ENCODE peak calls at places on chromosome 13, in five cellular contexts. U, V, A, W and Y are unnamed samples.

GRCh38 chr13:79228972-79229371 is 177.1 kb downstream of the RBM26 start:
- DNase-seq in U (no peak), V (no peak), A (no peak), W (no peak), Y (no peak)

GRCh38 chr13:98089826-98090225 is 53.1 kb upstream of the FARP1 start:
- DNase-seq in U (no peak), V (no peak), A (no peak), W (no peak), Y (no peak)

GRCh38 chr13:44514278-44514677 is 61.9 kb downstream of the TSC22D1 start:
- DNase-seq in U (no peak), V (no peak), A (no peak), W (no peak), Y (no peak)

GRCh38 chr13:43348397-43348796 is 325.0 kb downstream of the DNAJC15 start:
- DNase-seq in U (peak; percentile 56), V (no peak), A (no peak), W (no peak), Y (no peak)

GRCh38 chr13:99686157-99686572 is 184.9 kb downstream of the TM9SF2 start:
- DNase-seq in U (no peak), V (peak; percentile 53), A (peak; percentile 13), W (no peak), Y (no peak)

GRCh38 chr13:86051134-86052103 is 252.2 kb upstream of the SLITRK6 start:
- DNase-seq in U (no peak), V (no peak), A (no peak), W (no peak), Y (no peak)

GRCh38 chr13:22926176-22927007 is 254.4 kb upstream of the SGCG start:
- DNase-seq in U (no peak), V (peak; percentile 82), A (peak; percentile 87), W (no peak), Y (peak; percentile 85)

GRCh38 chr13:114054269-114054668 is 78.2 kb downstream of the RASA3 start:
- DNase-seq in U (no peak), V (no peak), A (peak; percentile 89), W (no peak), Y (no peak)

GRCh38 chr13:113151745-113152707 is 6.4 kb upstream of the PROZ start:
- DNase-seq in U (peak; percentile 58), V (no peak), A (no peak), W (no peak), Y (no peak)

GRCh38 chr13:111622051-111622531 is 301.6 kb downstream of the TEX29 start:
- DNase-seq in U (no peak), V (no peak), A (no peak), W (no peak), Y (no peak)

GRCh38 chr13:44058586-44059238 is 179.0 kb downstream of the LACC1 start:
- DNase-seq in U (no peak), V (no peak), A (no peak), W (no peak), Y (no peak)

GRCh38 chr13:90302113-90302512 is 1045.4 kb upstream of the MIR17HG start:
- DNase-seq in U (no peak), V (no peak), A (no peak), W (no peak), Y (no peak)

GRCh38 chr13:67069117-67069767 is 160.9 kb downstream of the PCDH9 start:
- DNase-seq in U (no peak), V (no peak), A (no peak), W (no peak), Y (no peak)

GRCh38 chr13:111598751-111599150 is 278.3 kb downstream of the TEX29 start:
- DNase-seq in U (no peak), V (no peak), A (no peak), W (no peak), Y (no peak)

GRCh38 chr13:67238277-67238859 is 8.2 kb upstream of the PCDH9 start:
- DNase-seq in U (peak; percentile 13), V (no peak), A (peak; percentile 11), W (peak; percentile 60), Y (no peak)

GRCh38 chr13:22055259-22055658 is 384.4 kb downstream of the FGF9 start:
- DNase-seq in U (no peak), V (no peak), A (no peak), W (no peak), Y (no peak)

GRCh38 chr13:25654332-25654731 is 282.6 kb downstream of the ATP8A2 start:
- DNase-seq in U (no peak), V (no peak), A (no peak), W (no peak), Y (no peak)

GRCh38 chr13:98769736-98770135 is 17.3 kb upstream of the SLC15A1 start:
- DNase-seq in U (no peak), V (no peak), A (no peak), W (no peak), Y (no peak)

GRCh38 chr13:100473493-100474044 is 115.0 kb downstream of the GGACT start:
- DNase-seq in U (no peak), V (no peak), A (no peak), W (no peak), Y (no peak)

GRCh38 chr13:73090116-73090811 is 31.5 kb downstream of the KLF5 start:
- DNase-seq in U (peak; percentile 16), V (no peak), A (peak; percentile 15), W (no peak), Y (no peak)

GRCh38 chr13:23744315-23744714 is 144.9 kb downstream of the MIPEP start:
- DNase-seq in U (no peak), V (no peak), A (no peak), W (no peak), Y (no peak)

GRCh38 chr13:48505597-48506091 is 27.2 kb downstream of the RCBTB2 start:
- DNase-seq in U (peak; percentile 78), V (no peak), A (no peak), W (peak; percentile 88), Y (no peak)

GRCh38 chr13:24097667-24098066 is 62.9 kb upstream of the SPATA13 start:
- DNase-seq in U (no peak), V (no peak), A (no peak), W (no peak), Y (no peak)

GRCh38 chr13:30679483-30680330 is 55.6 kb upstream of the ALOX5AP start:
- DNase-seq in U (peak; percentile 35), V (no peak), A (no peak), W (peak; percentile 69), Y (no peak)

GRCh38 chr13:104534847-104535246 is 1468.6 kb upstream of the SLC10A2 start:
- DNase-seq in U (no peak), V (no peak), A (no peak), W (peak; percentile 0), Y (no peak)

GRCh38 chr13:93244141-93244917 is 17.7 kb downstream of the GPC6 start:
- DNase-seq in U (peak; percentile 41), V (no peak), A (no peak), W (no peak), Y (no peak)

GRCh38 chr13:99215466-99215865 is 14.8 kb downstream of the UBAC2 start:
- DNase-seq in U (no peak), V (no peak), A (no peak), W (no peak), Y (no peak)

GRCh38 chr13:113948034-113948742 is 25.7 kb downstream of the C13orf46 start:
- DNase-seq in U (no peak), V (peak; percentile 8), A (no peak), W (peak; percentile 23), Y (no peak)

GRCh38 chr13:79423801-79424642 is 18.0 kb upstream of the RBM26 start:
- DNase-seq in U (peak; percentile 51), V (no peak), A (peak; percentile 14), W (peak; percentile 54), Y (no peak)

GRCh38 chr13:42594577-42595571 is 20.9 kb downstream of the TNFSF11 start:
- DNase-seq in U (peak; percentile 40), V (no peak), A (peak; percentile 57), W (peak; percentile 71), Y (no peak)

GRCh38 chr13:73464758-73465628 is 406.2 kb downstream of the KLF5 start:
- DNase-seq in U (no peak), V (no peak), A (peak; percentile 13), W (no peak), Y (no peak)

DNA sequence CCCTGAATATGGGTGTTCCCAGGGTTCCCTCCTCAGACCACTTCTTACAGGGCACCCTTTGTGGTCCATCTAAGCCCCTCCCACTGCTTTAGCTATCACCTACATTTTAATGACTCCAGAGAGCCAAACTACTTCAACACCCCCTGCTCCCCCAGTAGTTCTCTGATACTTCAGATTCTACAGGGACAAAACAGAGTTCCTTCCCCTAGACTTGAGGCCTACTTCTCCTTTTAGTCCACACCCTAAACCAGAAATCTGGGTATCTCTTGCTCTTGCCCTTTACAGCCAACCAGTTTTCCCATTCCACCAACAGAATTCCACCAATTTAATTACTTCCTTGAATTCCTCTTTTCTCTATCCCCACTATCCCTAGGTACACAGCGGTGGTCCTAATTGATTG is 107.2 kb downstream of the KCNRG start:
- DNase-seq in U (no peak), V (no peak), A (peak; percentile 10), W (peak; percentile 32), Y (no peak)
- H3K4me3 ChIP-seq in U (no peak overlapping the region), V (peak overlapping the region; percentile 100), A (no peak overlapping the region), W (peak overlapping the region; percentile 81), Y (no peak overlapping the region)

GRCh38 chr13:19184176-19184575 is 2.6 kb upstream of the TUBA3C start:
- DNase-seq in U (no peak), V (no peak), A (no peak), W (no peak), Y (no peak)
- H3K9me3 ChIP-seq in U (no peaks in the 10 kb centered on the region), V (no peaks in the 10 kb centered on the region), A (no peaks in the 10 kb centered on the region), W (no peaks in the 10 kb centered on the region), Y (no peaks in the 10 kb centered on the region)

DNA sequence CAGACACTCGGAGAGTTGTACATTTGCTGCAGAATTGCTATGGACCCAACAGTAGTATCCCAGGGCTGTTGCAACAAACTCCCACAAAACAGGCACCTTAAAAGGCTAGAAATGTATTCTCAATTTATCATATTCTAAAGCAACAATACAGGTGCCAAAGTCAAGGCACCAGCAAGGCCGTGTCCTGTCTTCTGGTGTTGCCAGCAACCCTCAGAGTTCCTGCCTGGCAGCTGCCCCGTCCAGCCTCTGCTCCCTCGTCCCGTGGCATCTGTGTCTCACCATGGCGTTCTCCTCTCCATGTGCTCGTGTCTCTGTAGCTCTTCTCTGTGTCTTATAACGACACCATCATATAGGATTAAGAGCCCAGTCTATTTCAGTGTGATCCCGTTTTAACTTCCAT is 67.7 kb upstream of the ARGLU1 start:
- DNase-seq in U (no peak), V (no peak), A (no peak), W (no peak), Y (no peak)
- H3K4me3 ChIP-seq in U (no peak overlapping the region), V (no peak overlapping the region), A (no peak overlapping the region), W (no peak overlapping the region), Y (no peak overlapping the region)

GRCh38 chr13:29182216-29182615 is 362.1 kb downstream of the MTUS2 start:
- DNase-seq in U (no peak), V (no peak), A (no peak), W (no peak), Y (no peak)

GRCh38 chr13:29190298-29190697 is 370.2 kb downstream of the MTUS2 start:
- DNase-seq in U (no peak), V (no peak), A (no peak), W (no peak), Y (no peak)

GRCh38 chr13:29193083-29193482 is 372.9 kb downstream of the MTUS2 start:
- DNase-seq in U (no peak), V (no peak), A (no peak), W (no peak), Y (no peak)

DNA sequence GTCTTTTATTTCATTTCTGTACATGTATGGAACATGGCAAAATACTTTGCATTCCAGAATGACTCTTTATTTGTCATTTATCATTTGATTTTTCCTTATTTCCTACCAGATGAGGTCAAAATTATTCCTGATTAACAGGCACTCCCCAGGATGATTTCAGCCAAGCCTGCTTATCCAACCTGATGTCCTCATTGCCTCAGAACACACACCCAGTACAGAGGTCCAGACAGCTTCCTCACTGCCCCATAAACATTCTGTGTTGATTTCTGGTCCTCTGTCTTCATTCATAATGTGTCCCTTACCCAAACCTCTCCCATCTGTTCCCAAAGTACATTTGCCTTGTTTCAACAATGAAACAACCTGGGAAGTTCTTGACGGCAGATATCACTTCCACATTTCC is 367.4 kb downstream of the MTUS2 start:
- DNase-seq in U (no peak), V (no peak), A (no peak), W (no peak), Y (no peak)
- H3K9me3 ChIP-seq in U (no peaks in the 10 kb centered on the region), V (peaks cover 29% of the 10 kb centered on the region), A (no peaks in the 10 kb centered on the region), W (no peaks in the 10 kb centered on the region), Y (peaks cover 23% of the 10 kb centered on the region)